ENCODE peak calls at places on chromosomes 13 and 19, in five cellular contexts. One of them, this sample, is unnamed.

GRCh38 chr13:71964491-71965108 is 97.6 kb upstream of the DACH1 start:
- DNase-seq in AG09309: no peak
- DNase-seq in nephron progenitor cell: no peak
- DNase-seq in ovary: no peak
- DNase-seq in GM10248: no peak
- DNase-seq in this sample: no peak

GRCh38 chr13:27012482-27013197 is 159.0 kb downstream of the USP12 start:
- DNase-seq in nephron progenitor cell: no peak
- DNase-seq in GM10248: no peak
- DNase-seq in AG09309: peak; percentile 59
- DNase-seq in ovary: no peak
- DNase-seq in this sample: no peak

GRCh38 chr13:113468461-113469147 is 15.3 kb upstream of the ADPRHL1 start:
- DNase-seq in ovary: no peak
- DNase-seq in AG09309: no peak
- DNase-seq in nephron progenitor cell: peak; percentile 42
- DNase-seq in GM10248: no peak
- DNase-seq in this sample: no peak

GRCh38 chr13:113763961-113764792 is 5.2 kb downstream of the TMEM255B start:
- DNase-seq in AG09309: no peak
- DNase-seq in nephron progenitor cell: no peak
- DNase-seq in GM10248: no peak
- DNase-seq in ovary: no peak
- DNase-seq in this sample: no peak

GRCh38 chr13:49828452-49828851 is 36.0 kb upstream of the KPNA3 start:
- DNase-seq in ovary: no peak
- DNase-seq in GM10248: no peak
- DNase-seq in nephron progenitor cell: no peak
- DNase-seq in AG09309: no peak
- DNase-seq in this sample: no peak

GRCh38 chr19:13169769-13170168 is 19.6 kb downstream of the IER2 start:
- DNase-seq in nephron progenitor cell: no peak
- DNase-seq in ovary: no peak
- DNase-seq in AG09309: no peak
- DNase-seq in GM10248: peak; percentile 11
- DNase-seq in this sample: no peak

GRCh38 chr19:13012690-13013608 is 17.7 kb downstream of the NFIX start:
- DNase-seq in ovary: peak; percentile 88
- DNase-seq in AG09309: no peak
- DNase-seq in GM10248: peak; percentile 62
- DNase-seq in nephron progenitor cell: no peak
- DNase-seq in this sample: peak; percentile 40

GRCh38 chr19:58054792-58055482 is 4.1 kb upstream of the ZNF135 start:
- DNase-seq in GM10248: no peak
- DNase-seq in AG09309: no peak
- DNase-seq in ovary: peak; percentile 35
- DNase-seq in nephron progenitor cell: no peak
- DNase-seq in this sample: no peak

GRCh38 chr19:29139227-29139626 is 73.7 kb downstream of the UQCRFS1 start:
- DNase-seq in AG09309: no peak
- DNase-seq in ovary: no peak
- DNase-seq in nephron progenitor cell: no peak
- DNase-seq in GM10248: no peak
- DNase-seq in this sample: no peak

GRCh38 chr13:51269039-51269438 is 46.8 kb downstream of the FAM124A start:
- DNase-seq in GM10248: no peak
- DNase-seq in AG09309: no peak
- DNase-seq in ovary: no peak
- DNase-seq in nephron progenitor cell: no peak
- DNase-seq in this sample: no peak

GRCh38 chr19:44530777-44531176 is 1.3 kb upstream of the CEACAM20 start:
- DNase-seq in AG09309: peak; percentile 17
- DNase-seq in GM10248: no peak
- DNase-seq in ovary: no peak
- DNase-seq in nephron progenitor cell: no peak
- DNase-seq in this sample: no peak

GRCh38 chr13:98458431-98458830 is 118.5 kb downstream of the STK24 start:
- DNase-seq in ovary: no peak
- DNase-seq in nephron progenitor cell: peak; percentile 35
- DNase-seq in AG09309: no peak
- DNase-seq in GM10248: no peak
- DNase-seq in this sample: no peak

GRCh38 chr13:37960427-37960826 is 90.9 kb upstream of the TRPC4 start:
- DNase-seq in ovary: no peak
- DNase-seq in GM10248: no peak
- DNase-seq in nephron progenitor cell: no peak
- DNase-seq in AG09309: no peak
- DNase-seq in this sample: no peak

GRCh38 chr13:31725841-31726240 is 13.5 kb upstream of the RXFP2 start:
- DNase-seq in ovary: no peak
- DNase-seq in nephron progenitor cell: no peak
- DNase-seq in AG09309: no peak
- DNase-seq in GM10248: no peak
- DNase-seq in this sample: no peak

GRCh38 chr19:44876930-44877530 is 14.0 kb upstream of the TOMM40 start:
- DNase-seq in ovary: no peak
- DNase-seq in nephron progenitor cell: no peak
- DNase-seq in AG09309: no peak
- DNase-seq in GM10248: no peak
- DNase-seq in this sample: no peak

GRCh38 chr19:53907193-53907581 is 1.9 kb upstream of the CACNG7 start:
- DNase-seq in nephron progenitor cell: no peak
- DNase-seq in AG09309: no peak
- DNase-seq in ovary: no peak
- DNase-seq in GM10248: no peak
- DNase-seq in this sample: no peak

GRCh38 chr19:16369664-16370576 is 45.3 kb downstream of the KLF2 start:
- DNase-seq in nephron progenitor cell: no peak
- DNase-seq in GM10248: no peak
- DNase-seq in ovary: peak; percentile 17
- DNase-seq in AG09309: no peak
- DNase-seq in this sample: peak; percentile 75

GRCh38 chr19:1492474-1493006 is 1.6 kb downstream of the REEP6 start:
- DNase-seq in GM10248: no peak
- DNase-seq in AG09309: no peak
- DNase-seq in ovary: no peak
- DNase-seq in nephron progenitor cell: no peak
- DNase-seq in this sample: no peak

GRCh38 chr13:49356224-49356623 is 87.6 kb downstream of the CAB39L start:
- DNase-seq in AG09309: peak; percentile 83
- DNase-seq in nephron progenitor cell: no peak
- DNase-seq in GM10248: no peak
- DNase-seq in ovary: no peak
- DNase-seq in this sample: no peak

GRCh38 chr13:73059460-73060250 is 850 bp downstream of the KLF5 start:
- DNase-seq in nephron progenitor cell: peak; percentile 69
- DNase-seq in AG09309: no peak
- DNase-seq in GM10248: peak; percentile 69
- DNase-seq in ovary: peak; percentile 48
- DNase-seq in this sample: peak; percentile 28
- TF ChIP-seq CTCF in nephron progenitor cell: no peak
- TF ChIP-seq CTCF in AG09309: peak; percentile 10
- TF ChIP-seq CTCF in GM10248: peak; percentile 51
- TF ChIP-seq CTCF in ovary: no peak
- TF ChIP-seq CTCF in this sample: no peak

GRCh38 chr13:45718063-45718462 is 15.9 kb downstream of the CBY2 start:
- DNase-seq in AG09309: no peak
- DNase-seq in GM10248: peak; percentile 48
- DNase-seq in ovary: no peak
- DNase-seq in nephron progenitor cell: no peak
- DNase-seq in this sample: no peak
- TF ChIP-seq CTCF in AG09309: peak; percentile 61
- TF ChIP-seq CTCF in GM10248: peak; percentile 69
- TF ChIP-seq CTCF in ovary: no peak
- TF ChIP-seq CTCF in nephron progenitor cell: peak; percentile 77
- TF ChIP-seq CTCF in this sample: no peak

GRCh38 chr13:74741732-74742131 is 607.5 kb upstream of the KLF12 start:
- DNase-seq in AG09309: no peak
- DNase-seq in nephron progenitor cell: no peak
- DNase-seq in ovary: no peak
- DNase-seq in GM10248: no peak
- DNase-seq in this sample: no peak

GRCh38 chr13:74751739-74752138 is 617.5 kb upstream of the KLF12 start:
- DNase-seq in GM10248: no peak
- DNase-seq in ovary: no peak
- DNase-seq in nephron progenitor cell: no peak
- DNase-seq in AG09309: no peak
- DNase-seq in this sample: no peak

DNA sequence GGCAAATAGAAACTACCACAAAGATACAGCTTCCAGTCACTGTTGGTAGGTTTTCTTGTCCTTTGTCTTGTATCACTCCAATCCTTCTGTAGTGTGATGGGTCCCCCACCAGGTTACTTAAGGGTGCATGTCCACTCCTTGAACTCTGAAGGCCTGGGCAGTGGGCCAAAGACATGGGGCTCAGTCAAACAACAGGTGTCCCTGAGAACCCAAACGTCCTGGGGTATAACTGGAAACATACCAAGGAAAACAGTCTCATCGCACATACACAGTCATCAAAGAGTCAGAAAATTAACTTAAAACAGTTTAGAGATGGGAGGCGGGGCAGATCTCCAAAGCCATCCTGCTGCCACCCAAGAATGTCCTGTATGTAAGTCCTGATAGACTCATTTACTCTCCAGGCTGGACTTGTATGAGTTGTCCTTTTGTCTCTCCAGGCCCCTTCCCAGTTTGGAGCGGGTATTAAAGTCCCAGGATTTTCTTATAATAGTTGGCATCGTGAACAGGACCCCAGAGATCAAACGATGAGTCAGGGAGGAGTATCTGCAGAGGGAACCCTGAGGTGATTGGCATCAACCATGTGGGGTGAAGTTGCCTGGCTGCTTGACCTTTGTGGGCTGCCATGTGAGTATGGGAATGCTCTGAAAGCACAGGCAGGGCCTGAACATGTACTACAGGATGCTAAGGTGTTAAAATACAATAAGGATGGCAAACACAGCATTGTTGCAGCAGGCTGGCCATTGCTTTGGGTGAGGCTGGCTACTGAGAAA is 613.2 kb upstream of the KLF12 start:
- DNase-seq in AG09309: no peak
- DNase-seq in ovary: no peak
- DNase-seq in GM10248: no peak
- DNase-seq in nephron progenitor cell: no peak
- DNase-seq in this sample: no peak
- TF ChIP-seq CTCF in AG09309: no peak
- TF ChIP-seq CTCF in ovary: no peak
- TF ChIP-seq CTCF in GM10248: no peak
- TF ChIP-seq CTCF in nephron progenitor cell: no peak
- TF ChIP-seq CTCF in this sample: no peak

GRCh38 chr13:34833562-34834182 is 108.4 kb upstream of the NBEA start:
- DNase-seq in GM10248: no peak
- DNase-seq in nephron progenitor cell: no peak
- DNase-seq in ovary: no peak
- DNase-seq in AG09309: no peak
- DNase-seq in this sample: no peak
- TF ChIP-seq CTCF in GM10248: no peak
- TF ChIP-seq CTCF in nephron progenitor cell: no peak
- TF ChIP-seq CTCF in ovary: no peak
- TF ChIP-seq CTCF in AG09309: no peak
- TF ChIP-seq CTCF in this sample: no peak

DNA sequence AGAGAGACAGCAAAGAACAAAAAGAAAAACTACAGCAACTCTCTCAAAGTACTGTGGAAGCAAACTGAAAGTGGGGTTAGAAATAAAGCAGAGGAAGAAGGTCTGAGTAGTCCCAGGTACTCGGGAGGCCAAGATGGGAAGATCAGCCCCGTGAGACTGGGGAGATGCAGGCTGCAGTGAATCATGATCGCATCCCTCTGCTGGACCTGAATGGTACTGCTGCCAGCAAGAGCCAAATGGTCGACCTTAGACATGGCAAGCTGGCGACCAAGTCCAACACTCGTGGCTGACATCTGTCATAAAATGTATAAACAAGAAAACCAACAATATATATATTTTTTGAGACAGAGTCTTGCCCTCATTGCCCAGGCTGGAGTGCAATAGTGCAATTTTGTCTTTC is 33.7 kb upstream of the ZNF724 start:
- DNase-seq in nephron progenitor cell: peak; percentile 40
- DNase-seq in AG09309: no peak
- DNase-seq in ovary: peak; percentile 23
- DNase-seq in GM10248: no peak
- DNase-seq in this sample: peak; percentile 48
- TF ChIP-seq CTCF in nephron progenitor cell: peak; percentile 43
- TF ChIP-seq CTCF in AG09309: peak; percentile 69
- TF ChIP-seq CTCF in ovary: no peak
- TF ChIP-seq CTCF in GM10248: no peak
- TF ChIP-seq CTCF in this sample: peak; percentile 66

GRCh38 chr19:18792661-18793060 is 1.6 kb upstream of the COMP start:
- DNase-seq in nephron progenitor cell: no peak
- DNase-seq in AG09309: no peak
- DNase-seq in GM10248: no peak
- DNase-seq in ovary: no peak
- DNase-seq in this sample: no peak

GRCh38 chr19:18793144-18794028 is 2.3 kb upstream of the COMP start:
- DNase-seq in nephron progenitor cell: no peak
- DNase-seq in AG09309: no peak
- DNase-seq in ovary: no peak
- DNase-seq in GM10248: no peak
- DNase-seq in this sample: no peak

GRCh38 chr19:18795540-18795939 is 4.4 kb upstream of the COMP start:
- DNase-seq in nephron progenitor cell: no peak
- DNase-seq in AG09309: no peak
- DNase-seq in ovary: no peak
- DNase-seq in GM10248: no peak
- DNase-seq in this sample: no peak

GRCh38 chr19:18794692-18795091 is 3.6 kb upstream of the COMP start:
- DNase-seq in nephron progenitor cell: no peak
- DNase-seq in ovary: no peak
- DNase-seq in AG09309: no peak
- DNase-seq in GM10248: no peak
- DNase-seq in this sample: no peak

GRCh38 chr19:18794029-18794313 is 2.9 kb upstream of the COMP start:
- DNase-seq in nephron progenitor cell: no peak
- DNase-seq in AG09309: no peak
- DNase-seq in GM10248: no peak
- DNase-seq in ovary: no peak
- DNase-seq in this sample: no peak
- TF ChIP-seq CTCF in nephron progenitor cell: no peak
- TF ChIP-seq CTCF in AG09309: no peak
- TF ChIP-seq CTCF in GM10248: no peak
- TF ChIP-seq CTCF in ovary: no peak
- TF ChIP-seq CTCF in this sample: no peak

DNA sequence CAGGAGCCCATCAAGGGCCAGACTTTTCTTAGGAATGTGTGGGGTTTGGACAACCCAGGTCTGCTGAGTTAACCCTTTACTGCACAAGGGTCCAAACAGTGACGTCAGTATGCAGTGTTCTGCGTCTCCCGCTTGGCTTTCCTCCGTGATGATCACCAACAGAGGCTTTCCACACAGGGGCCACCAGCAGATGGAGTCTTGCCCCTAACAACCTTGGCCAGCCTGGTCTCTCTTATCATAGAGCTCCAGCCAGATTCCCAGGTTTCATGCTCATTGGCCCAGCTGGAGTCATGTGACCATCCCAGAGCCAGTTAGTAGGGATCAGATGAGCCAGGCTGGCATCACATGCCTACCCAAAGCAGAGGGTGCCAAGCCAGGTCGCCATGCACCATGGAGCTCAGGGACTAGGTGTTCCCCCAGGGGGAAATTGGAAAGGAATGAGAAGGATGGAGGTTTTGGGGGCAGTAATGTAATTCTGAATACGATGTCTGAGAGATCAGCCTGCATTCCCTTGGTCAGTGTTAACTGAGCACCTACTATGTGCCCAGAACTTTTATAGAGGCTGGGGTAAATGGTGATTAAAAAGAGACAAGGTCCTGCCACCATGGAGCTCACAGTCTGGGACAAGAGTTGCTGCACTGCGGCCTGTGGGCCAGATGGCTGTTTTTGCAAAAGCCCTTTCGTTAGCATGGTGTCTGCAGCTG is 61.2 kb downstream of the MYH14 start:
- DNase-seq in AG09309: no peak
- DNase-seq in nephron progenitor cell: no peak
- DNase-seq in GM10248: no peak
- DNase-seq in ovary: no peak
- DNase-seq in this sample: no peak
- TF ChIP-seq CTCF in AG09309: no peak
- TF ChIP-seq CTCF in nephron progenitor cell: no peak
- TF ChIP-seq CTCF in GM10248: peak; percentile 2
- TF ChIP-seq CTCF in ovary: no peak
- TF ChIP-seq CTCF in this sample: no peak

This sample was measured in natural killer cell.